ENCODE peak calls at places on chromosome X, in seven cellular contexts. One of them, this sample, is unnamed.

GRCh38 chrX:120302434-120302833 is 8.8 kb downstream of the TMEM255A start:
- DNase-seq in endothelial cell of umbilical vein: no peak
- DNase-seq in mammary epithelial cell: peak
- DNase-seq in fibroblast of lung: no peak
- DNase-seq in IMR-90: no peak
- DNase-seq in SK-N-SH: no peak
- DNase-seq in GM23338: peak
- DNase-seq in this sample: no peak

GRCh38 chrX:4935846-4936245 is 1222.4 kb upstream of the PRKX start:
- DNase-seq in IMR-90: no peak
- DNase-seq in mammary epithelial cell: no peak
- DNase-seq in endothelial cell of umbilical vein: no peak
- DNase-seq in SK-N-SH: no peak
- DNase-seq in fibroblast of lung: no peak
- DNase-seq in GM23338: no peak
- DNase-seq in this sample: no peak

GRCh38 chrX:41259516-41259915 is 74.4 kb upstream of the DDX3X start:
- DNase-seq in IMR-90: peak
- DNase-seq in endothelial cell of umbilical vein: no peak
- DNase-seq in mammary epithelial cell: no peak
- DNase-seq in fibroblast of lung: no peak
- DNase-seq in SK-N-SH: peak
- DNase-seq in GM23338: peak
- DNase-seq in this sample: no peak

GRCh38 chrX:31038585-31039326 is 33.1 kb downstream of the FTHL17 start:
- DNase-seq in IMR-90: peak
- DNase-seq in endothelial cell of umbilical vein: peak
- DNase-seq in GM23338: peak
- DNase-seq in SK-N-SH: peak
- DNase-seq in fibroblast of lung: peak
- DNase-seq in mammary epithelial cell: peak
- DNase-seq in this sample: no peak

GRCh38 chrX:8358302-8358701 is 106.3 kb upstream of the VCX3B start:
- DNase-seq in mammary epithelial cell: no peak
- DNase-seq in SK-N-SH: no peak
- DNase-seq in fibroblast of lung: no peak
- DNase-seq in IMR-90: no peak
- DNase-seq in GM23338: no peak
- DNase-seq in endothelial cell of umbilical vein: no peak
- DNase-seq in this sample: no peak

GRCh38 chrX:119880552-119881437 is 9.2 kb downstream of the NDUFA1 start:
- DNase-seq in mammary epithelial cell: peak
- DNase-seq in SK-N-SH: peak
- DNase-seq in IMR-90: peak
- DNase-seq in GM23338: peak
- DNase-seq in fibroblast of lung: peak
- DNase-seq in endothelial cell of umbilical vein: peak
- DNase-seq in this sample: peak

GRCh38 chrX:13774696-13775095 is 40.1 kb downstream of the OFD1 start:
- DNase-seq in fibroblast of lung: no peak
- DNase-seq in endothelial cell of umbilical vein: no peak
- DNase-seq in GM23338: no peak
- DNase-seq in mammary epithelial cell: no peak
- DNase-seq in SK-N-SH: no peak
- DNase-seq in IMR-90: peak
- DNase-seq in this sample: no peak

GRCh38 chrX:16212024-16212423 is 44.7 kb downstream of the MAGEB17 start:
- DNase-seq in SK-N-SH: no peak
- DNase-seq in mammary epithelial cell: peak
- DNase-seq in IMR-90: peak
- DNase-seq in fibroblast of lung: no peak
- DNase-seq in endothelial cell of umbilical vein: no peak
- DNase-seq in GM23338: no peak
- DNase-seq in this sample: peak

GRCh38 chrX:115894087-115894486 is 276.5 kb upstream of the AGTR2 start:
- DNase-seq in endothelial cell of umbilical vein: no peak
- DNase-seq in GM23338: no peak
- DNase-seq in fibroblast of lung: no peak
- DNase-seq in mammary epithelial cell: peak
- DNase-seq in IMR-90: peak
- DNase-seq in SK-N-SH: peak
- DNase-seq in this sample: peak

GRCh38 chrX:115898382-115899001 is 272.1 kb upstream of the AGTR2 start:
- DNase-seq in IMR-90: peak
- DNase-seq in SK-N-SH: peak
- DNase-seq in mammary epithelial cell: peak
- DNase-seq in fibroblast of lung: no peak
- DNase-seq in GM23338: peak
- DNase-seq in endothelial cell of umbilical vein: no peak
- DNase-seq in this sample: peak

GRCh38 chrX:74419861-74420193 is 1.5 kb upstream of the SLC16A2 start:
- DNase-seq in mammary epithelial cell: peak
- DNase-seq in SK-N-SH: no peak
- DNase-seq in IMR-90: no peak
- DNase-seq in GM23338: peak
- DNase-seq in fibroblast of lung: no peak
- DNase-seq in endothelial cell of umbilical vein: no peak
- DNase-seq in this sample: no peak

GRCh38 chrX:47215291-47215900 is 3.1 kb upstream of the CDK16 start:
- DNase-seq in IMR-90: no peak
- DNase-seq in SK-N-SH: no peak
- DNase-seq in mammary epithelial cell: no peak
- DNase-seq in GM23338: no peak
- DNase-seq in endothelial cell of umbilical vein: no peak
- DNase-seq in fibroblast of lung: no peak
- DNase-seq in this sample: no peak

GRCh38 chrX:51860679-51861078 is 32.7 kb upstream of the MAGED1 start:
- DNase-seq in mammary epithelial cell: peak
- DNase-seq in fibroblast of lung: peak
- DNase-seq in GM23338: peak
- DNase-seq in SK-N-SH: peak
- DNase-seq in endothelial cell of umbilical vein: peak
- DNase-seq in IMR-90: peak
- DNase-seq in this sample: no peak

GRCh38 chrX:106734827-106735226 is 8.3 kb downstream of the RNF128 start:
- DNase-seq in SK-N-SH: no peak
- DNase-seq in endothelial cell of umbilical vein: no peak
- DNase-seq in mammary epithelial cell: no peak
- DNase-seq in fibroblast of lung: no peak
- DNase-seq in IMR-90: no peak
- DNase-seq in GM23338: no peak
- DNase-seq in this sample: no peak

GRCh38 chrX:65679071-65679540 is 11.7 kb downstream of the MSN start:
- DNase-seq in endothelial cell of umbilical vein: peak
- DNase-seq in fibroblast of lung: no peak
- DNase-seq in SK-N-SH: no peak
- DNase-seq in IMR-90: peak
- DNase-seq in mammary epithelial cell: peak
- DNase-seq in GM23338: no peak
- DNase-seq in this sample: no peak

GRCh38 chrX:128106630-128107029 is 54.4 kb upstream of the ACTRT1 start:
- DNase-seq in endothelial cell of umbilical vein: peak
- DNase-seq in IMR-90: no peak
- DNase-seq in GM23338: peak
- DNase-seq in SK-N-SH: peak
- DNase-seq in fibroblast of lung: no peak
- DNase-seq in mammary epithelial cell: no peak
- DNase-seq in this sample: no peak

GRCh38 chrX:16839852-16840460 is 30.2 kb downstream of the RBBP7 start:
- DNase-seq in endothelial cell of umbilical vein: no peak
- DNase-seq in fibroblast of lung: peak
- DNase-seq in mammary epithelial cell: peak
- DNase-seq in SK-N-SH: no peak
- DNase-seq in IMR-90: peak
- DNase-seq in GM23338: no peak
- DNase-seq in this sample: no peak

GRCh38 chrX:134999469-134999868 is 8.7 kb downstream of the SMIM10 start:
- DNase-seq in mammary epithelial cell: peak
- DNase-seq in GM23338: peak
- DNase-seq in IMR-90: peak
- DNase-seq in endothelial cell of umbilical vein: peak
- DNase-seq in SK-N-SH: peak
- DNase-seq in fibroblast of lung: peak
- DNase-seq in this sample: peak

GRCh38 chrX:27565992-27566391 is 24.2 kb upstream of the DCAF8L2 start:
- DNase-seq in GM23338: peak
- DNase-seq in SK-N-SH: no peak
- DNase-seq in mammary epithelial cell: no peak
- DNase-seq in fibroblast of lung: peak
- DNase-seq in IMR-90: peak
- DNase-seq in endothelial cell of umbilical vein: peak
- DNase-seq in this sample: no peak

GRCh38 chrX:74492720-74493201 is 71.5 kb downstream of the SLC16A2 start:
- DNase-seq in SK-N-SH: peak
- DNase-seq in mammary epithelial cell: no peak
- DNase-seq in endothelial cell of umbilical vein: no peak
- DNase-seq in GM23338: peak
- DNase-seq in fibroblast of lung: no peak
- DNase-seq in IMR-90: no peak
- DNase-seq in this sample: no peak

GRCh38 chrX:68199062-68199848 is 234.0 kb downstream of the OPHN1 start:
- DNase-seq in mammary epithelial cell: no peak
- DNase-seq in SK-N-SH: no peak
- DNase-seq in endothelial cell of umbilical vein: no peak
- DNase-seq in IMR-90: no peak
- DNase-seq in GM23338: no peak
- DNase-seq in fibroblast of lung: no peak
- DNase-seq in this sample: no peak

GRCh38 chrX:36019164-36019563 is 99.6 kb downstream of the CFAP47 start:
- DNase-seq in GM23338: peak
- DNase-seq in fibroblast of lung: no peak
- DNase-seq in mammary epithelial cell: no peak
- DNase-seq in endothelial cell of umbilical vein: no peak
- DNase-seq in SK-N-SH: no peak
- DNase-seq in IMR-90: no peak
- DNase-seq in this sample: no peak

GRCh38 chrX:2670978-2671377 is 20.1 kb upstream of the CD99 start:
- DNase-seq in GM23338: no peak
- DNase-seq in fibroblast of lung: no peak
- DNase-seq in SK-N-SH: no peak
- DNase-seq in endothelial cell of umbilical vein: no peak
- DNase-seq in mammary epithelial cell: no peak
- DNase-seq in IMR-90: no peak
- DNase-seq in this sample: no peak

GRCh38 chrX:2664497-2664896 is 26.6 kb upstream of the CD99 start:
- DNase-seq in endothelial cell of umbilical vein: no peak
- DNase-seq in SK-N-SH: no peak
- DNase-seq in fibroblast of lung: peak
- DNase-seq in mammary epithelial cell: no peak
- DNase-seq in GM23338: no peak
- DNase-seq in IMR-90: peak
- DNase-seq in this sample: peak

GRCh38 chrX:2666491-2666890 is 24.6 kb upstream of the CD99 start:
- DNase-seq in SK-N-SH: no peak
- DNase-seq in endothelial cell of umbilical vein: no peak
- DNase-seq in fibroblast of lung: no peak
- DNase-seq in mammary epithelial cell: no peak
- DNase-seq in GM23338: no peak
- DNase-seq in IMR-90: no peak
- DNase-seq in this sample: no peak

GRCh38 chrX:2662586-2662985 is 28.5 kb upstream of the CD99 start:
- DNase-seq in fibroblast of lung: no peak
- DNase-seq in IMR-90: no peak
- DNase-seq in GM23338: no peak
- DNase-seq in mammary epithelial cell: no peak
- DNase-seq in endothelial cell of umbilical vein: peak
- DNase-seq in SK-N-SH: no peak
- DNase-seq in this sample: no peak

GRCh38 chrX:2665387-2666304 is 25.4 kb upstream of the CD99 start:
- DNase-seq in fibroblast of lung: no peak
- DNase-seq in SK-N-SH: no peak
- DNase-seq in IMR-90: no peak
- DNase-seq in endothelial cell of umbilical vein: no peak
- DNase-seq in GM23338: no peak
- DNase-seq in mammary epithelial cell: no peak
- DNase-seq in this sample: no peak
- H3K27ac ChIP-seq in fibroblast of lung: no peak
- H3K27ac ChIP-seq in SK-N-SH: no peak
- H3K27ac ChIP-seq in IMR-90: no peak
- H3K27ac ChIP-seq in endothelial cell of umbilical vein: no peak
- H3K27ac ChIP-seq in GM23338: no peak
- H3K27ac ChIP-seq in mammary epithelial cell: no peak
- H3K27ac ChIP-seq in this sample: no peak

GRCh38 chrX:131841496-131842410 is 181.3 kb upstream of the STK26 start:
- DNase-seq in endothelial cell of umbilical vein: peak
- DNase-seq in GM23338: peak
- DNase-seq in SK-N-SH: peak
- DNase-seq in IMR-90: peak
- DNase-seq in fibroblast of lung: peak
- DNase-seq in mammary epithelial cell: peak
- DNase-seq in this sample: peak
- TF ChIP-seq CTCF in endothelial cell of umbilical vein: peak
- TF ChIP-seq CTCF in GM23338: peak
- TF ChIP-seq CTCF in SK-N-SH: peak
- TF ChIP-seq CTCF in IMR-90: peak
- TF ChIP-seq CTCF in fibroblast of lung: peak
- TF ChIP-seq CTCF in mammary epithelial cell: peak
- TF ChIP-seq CTCF in this sample: peak

GRCh38 chrX:11259437-11259836 is 33.8 kb upstream of the AMELX start:
- DNase-seq in endothelial cell of umbilical vein: no peak
- DNase-seq in mammary epithelial cell: no peak
- DNase-seq in fibroblast of lung: no peak
- DNase-seq in SK-N-SH: no peak
- DNase-seq in IMR-90: no peak
- DNase-seq in GM23338: no peak
- DNase-seq in this sample: no peak

GRCh38 chrX:11254417-11255109 is 38.6 kb upstream of the AMELX start:
- DNase-seq in endothelial cell of umbilical vein: no peak
- DNase-seq in SK-N-SH: no peak
- DNase-seq in mammary epithelial cell: no peak
- DNase-seq in fibroblast of lung: no peak
- DNase-seq in GM23338: no peak
- DNase-seq in IMR-90: no peak
- DNase-seq in this sample: no peak

GRCh38 chrX:11261260-11261659 is 32.0 kb upstream of the AMELX start:
- DNase-seq in mammary epithelial cell: peak
- DNase-seq in endothelial cell of umbilical vein: no peak
- DNase-seq in IMR-90: peak
- DNase-seq in SK-N-SH: no peak
- DNase-seq in fibroblast of lung: peak
- DNase-seq in GM23338: no peak
- DNase-seq in this sample: no peak

GRCh38 chrX:11257290-11257689 is 35.9 kb upstream of the AMELX start:
- DNase-seq in GM23338: no peak
- DNase-seq in fibroblast of lung: no peak
- DNase-seq in IMR-90: no peak
- DNase-seq in endothelial cell of umbilical vein: no peak
- DNase-seq in SK-N-SH: no peak
- DNase-seq in mammary epithelial cell: no peak
- DNase-seq in this sample: no peak

GRCh38 chrX:11257711-11258110 is 35.5 kb upstream of the AMELX start:
- DNase-seq in fibroblast of lung: no peak
- DNase-seq in SK-N-SH: no peak
- DNase-seq in IMR-90: no peak
- DNase-seq in endothelial cell of umbilical vein: no peak
- DNase-seq in GM23338: no peak
- DNase-seq in mammary epithelial cell: no peak
- DNase-seq in this sample: no peak
- H2AFZ ChIP-seq in fibroblast of lung: no peak
- H2AFZ ChIP-seq in SK-N-SH: no peak
- H2AFZ ChIP-seq in IMR-90: no peak
- H2AFZ ChIP-seq in endothelial cell of umbilical vein: no peak
- H2AFZ ChIP-seq in GM23338: no peak
- H2AFZ ChIP-seq in mammary epithelial cell: no peak
- H2AFZ ChIP-seq in this sample: no peak

GRCh38 chrX:19679787-19680186 is 164.5 kb upstream of the MAP3K15 start:
- DNase-seq in IMR-90: no peak
- DNase-seq in endothelial cell of umbilical vein: no peak
- DNase-seq in mammary epithelial cell: no peak
- DNase-seq in fibroblast of lung: no peak
- DNase-seq in SK-N-SH: no peak
- DNase-seq in GM23338: no peak
- DNase-seq in this sample: no peak
- H3K27ac ChIP-seq in IMR-90: no peak
- H3K27ac ChIP-seq in endothelial cell of umbilical vein: no peak
- H3K27ac ChIP-seq in mammary epithelial cell: no peak
- H3K27ac ChIP-seq in fibroblast of lung: no peak
- H3K27ac ChIP-seq in SK-N-SH: no peak
- H3K27ac ChIP-seq in GM23338: no peak
- H3K27ac ChIP-seq in this sample: no peak